ENCODE peak calls at places on chromosomes 5 and 9, in nine cellular contexts. I, C, T, U, A, H, K, P and D are unnamed samples.

GRCh38 chr5:109921735-109922395 is 232.1 kb downstream of the MAN2A1 start:
- DNase-seq in I (peak), C (no peak), T (no peak), U (no peak), A (peak), H (peak), K (no peak), P (no peak), D (no peak)

GRCh38 chr9:114824130-114824529 is 18.3 kb upstream of the TNFSF15 start:
- DNase-seq in I (no peak), C (no peak), T (no peak), U (no peak), A (peak), H (no peak), K (no peak), P (peak), D (peak)

GRCh38 chr5:134435525-134435924 is 23.8 kb upstream of the CDKN2AIPNL start:
- DNase-seq in I (no peak), C (no peak), T (no peak), U (no peak), A (peak), H (no peak), K (no peak), P (peak), D (peak)

GRCh38 chr9:36728651-36729520 is 156.2 kb downstream of the MELK start:
- DNase-seq in I (peak), C (peak), T (peak), U (peak), A (peak), H (peak), K (peak), P (peak), D (peak)

GRCh38 chr9:3746296-3747275 is 220.8 kb upstream of the RFX3 start:
- DNase-seq in I (no peak), C (peak), T (no peak), U (no peak), A (peak), H (no peak), K (no peak), P (peak), D (peak)

GRCh38 chr5:166722939-166723338 is 1568.5 kb upstream of the WWC1 start:
- DNase-seq in I (peak), C (peak), T (no peak), U (peak), A (peak), H (peak), K (no peak), P (peak), D (no peak)

GRCh38 chr5:6632931-6633468 is at the start of the genes NSUN2 and SRD5A1:
- DNase-seq in I (peak), C (peak), T (peak), U (peak), A (peak), H (peak), K (peak), P (peak), D (peak)

GRCh38 chr5:138538943-138539627 is 4.0 kb downstream of the ETF1 start:
- DNase-seq in I (no peak), C (no peak), T (no peak), U (no peak), A (no peak), H (no peak), K (no peak), P (no peak), D (no peak)

GRCh38 chr5:39501403-39501802 is 76.6 kb upstream of the DAB2 start:
- DNase-seq in I (no peak), C (no peak), T (no peak), U (no peak), A (peak), H (no peak), K (no peak), P (peak), D (peak)

GRCh38 chr5:150519560-150519945 is 11.6 kb downstream of the NDST1 start:
- DNase-seq in I (no peak), C (no peak), T (no peak), U (no peak), A (no peak), H (no peak), K (no peak), P (no peak), D (no peak)

DNA sequence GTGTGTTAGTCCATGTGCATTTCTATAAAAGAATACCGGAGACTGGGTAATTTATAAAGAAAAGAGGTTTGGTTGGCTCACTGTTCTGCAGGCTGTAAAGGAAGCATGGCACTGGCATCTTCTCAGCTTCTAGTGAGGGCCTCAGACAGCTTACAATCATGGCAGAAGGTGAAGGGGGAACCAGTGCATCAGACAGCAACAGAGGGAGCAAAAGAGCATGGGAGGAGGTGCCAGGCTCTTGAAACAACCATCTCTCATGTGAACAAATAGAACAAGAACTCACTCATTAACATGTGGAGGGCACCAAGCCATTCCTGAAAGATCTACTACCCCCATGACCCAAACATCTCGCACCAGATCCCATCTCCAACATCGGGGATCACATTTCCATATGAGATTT is 89.2 kb upstream of the IL33 start:
- DNase-seq in I (no peak), C (no peak), T (no peak), U (no peak), A (no peak), H (no peak), K (no peak), P (no peak), D (no peak)
- TF ChIP-seq CTCF in I (no peak), C (no peak), T (no peak), U (no peak), A (no peak), H (no peak), K (no peak), P (no peak), D (no peak)

DNA sequence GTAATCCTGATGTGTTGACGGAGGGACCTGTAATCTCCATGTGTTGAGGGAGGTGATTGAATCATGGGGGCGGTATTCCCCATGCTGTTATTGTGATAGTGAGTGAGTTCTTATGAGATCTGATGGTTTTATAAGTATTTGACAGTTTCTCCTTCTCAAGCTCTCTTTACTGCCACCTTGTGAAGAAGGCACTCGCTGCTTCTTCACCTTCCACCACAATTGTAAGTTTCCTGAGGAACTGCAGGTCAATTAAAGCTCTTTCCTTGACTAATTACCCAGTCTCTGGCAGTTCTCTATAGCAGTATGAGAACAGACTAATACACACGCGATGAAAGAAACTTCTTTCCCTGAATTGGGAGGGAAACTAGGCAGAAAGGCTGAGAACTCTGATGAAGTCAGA is 141.1 kb upstream of the RAD23B start:
- DNase-seq in I (peak), C (no peak), T (no peak), U (no peak), A (peak), H (no peak), K (no peak), P (peak), D (peak)
- TF ChIP-seq CTCF in I (peak), C (peak), T (no peak), U (no peak), A (no peak), H (peak), K (peak), P (peak), D (peak)

GRCh38 chr5:129137637-129138036 is 43.1 kb downstream of the ISOC1 start:
- DNase-seq in I (no peak), C (no peak), T (no peak), U (no peak), A (no peak), H (no peak), K (no peak), P (no peak), D (no peak)

GRCh38 chr5:129133553-129133952 is 39.0 kb downstream of the ISOC1 start:
- DNase-seq in I (no peak), C (no peak), T (no peak), U (no peak), A (no peak), H (no peak), K (no peak), P (no peak), D (no peak)

GRCh38 chr5:129135633-129136032 is 41.1 kb downstream of the ISOC1 start:
- DNase-seq in I (peak), C (no peak), T (no peak), U (peak), A (no peak), H (no peak), K (no peak), P (no peak), D (no peak)
- TF ChIP-seq CTCF in I (peak), C (no peak), T (no peak), U (no peak), A (no peak), H (peak), K (no peak), P (no peak), D (no peak)

GRCh38 chr5:142716963-142717362 is 31.1 kb upstream of the FGF1 start:
- DNase-seq in I (peak), C (peak), T (peak), U (peak), A (peak), H (peak), K (no peak), P (peak), D (peak)
- TF ChIP-seq CTCF in I (peak), C (no peak), T (peak), U (peak), A (peak), H (peak), K (peak), P (peak), D (no peak)

GRCh38 chr5:122498163-122498562 is 186.1 kb downstream of the SNCAIP start:
- DNase-seq in I (no peak), C (no peak), T (no peak), U (no peak), A (no peak), H (no peak), K (no peak), P (no peak), D (no peak)
- TF ChIP-seq CTCF in I (no peak), C (no peak), T (peak), U (no peak), A (peak), H (peak), K (peak), P (peak), D (peak)

DNA sequence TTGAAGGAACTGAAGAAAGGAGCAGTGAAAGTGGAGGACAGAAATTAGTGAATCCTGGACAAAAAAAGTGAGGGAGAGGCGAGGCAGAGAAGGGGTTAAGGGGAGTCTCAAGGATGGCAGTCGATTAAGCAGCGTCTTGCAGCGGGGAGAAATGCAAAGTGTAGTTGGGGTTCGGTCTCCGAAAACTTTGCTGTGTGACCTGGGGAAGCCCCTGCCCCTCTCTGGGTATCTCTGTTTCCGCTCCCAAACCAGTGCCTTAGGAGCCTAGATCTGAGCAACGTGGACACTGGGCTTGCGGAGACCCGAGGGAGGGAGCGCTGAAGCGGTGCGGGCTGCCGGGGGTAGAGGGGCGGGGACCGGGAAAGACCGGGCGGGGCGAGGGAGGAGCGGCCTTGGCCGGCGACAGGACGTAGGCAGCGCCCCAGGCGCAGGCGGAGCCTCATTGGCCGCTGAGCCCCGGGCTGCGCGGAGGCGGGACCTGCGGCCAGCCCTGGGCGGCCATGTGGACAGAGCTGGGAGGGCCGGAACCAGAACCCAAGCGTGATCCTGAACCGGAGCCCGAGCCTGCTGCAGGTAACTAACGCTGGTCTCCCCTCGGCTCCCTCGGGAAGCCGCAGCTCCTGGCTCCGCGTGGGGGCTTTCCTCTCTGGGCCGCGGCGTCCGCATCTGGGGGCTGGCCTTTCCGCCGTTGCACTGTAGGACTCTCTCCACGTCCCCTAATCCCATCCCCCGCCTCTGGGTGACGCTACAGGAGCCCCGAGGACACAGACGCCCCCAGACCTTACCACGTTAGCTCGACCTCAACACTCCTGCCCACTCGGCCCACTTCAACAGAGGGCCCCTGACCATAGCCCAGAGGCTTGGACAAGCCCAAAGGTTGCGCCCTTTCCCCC is at the start of gene ALDH1B1:
- DNase-seq in I (no peak), C (peak), T (peak), U (peak), A (peak), H (peak), K (peak), P (peak), D (peak)
- TF ChIP-seq CTCF in I (no peak), C (peak), T (peak), U (no peak), A (peak), H (peak), K (peak), P (peak), D (peak)

DNA sequence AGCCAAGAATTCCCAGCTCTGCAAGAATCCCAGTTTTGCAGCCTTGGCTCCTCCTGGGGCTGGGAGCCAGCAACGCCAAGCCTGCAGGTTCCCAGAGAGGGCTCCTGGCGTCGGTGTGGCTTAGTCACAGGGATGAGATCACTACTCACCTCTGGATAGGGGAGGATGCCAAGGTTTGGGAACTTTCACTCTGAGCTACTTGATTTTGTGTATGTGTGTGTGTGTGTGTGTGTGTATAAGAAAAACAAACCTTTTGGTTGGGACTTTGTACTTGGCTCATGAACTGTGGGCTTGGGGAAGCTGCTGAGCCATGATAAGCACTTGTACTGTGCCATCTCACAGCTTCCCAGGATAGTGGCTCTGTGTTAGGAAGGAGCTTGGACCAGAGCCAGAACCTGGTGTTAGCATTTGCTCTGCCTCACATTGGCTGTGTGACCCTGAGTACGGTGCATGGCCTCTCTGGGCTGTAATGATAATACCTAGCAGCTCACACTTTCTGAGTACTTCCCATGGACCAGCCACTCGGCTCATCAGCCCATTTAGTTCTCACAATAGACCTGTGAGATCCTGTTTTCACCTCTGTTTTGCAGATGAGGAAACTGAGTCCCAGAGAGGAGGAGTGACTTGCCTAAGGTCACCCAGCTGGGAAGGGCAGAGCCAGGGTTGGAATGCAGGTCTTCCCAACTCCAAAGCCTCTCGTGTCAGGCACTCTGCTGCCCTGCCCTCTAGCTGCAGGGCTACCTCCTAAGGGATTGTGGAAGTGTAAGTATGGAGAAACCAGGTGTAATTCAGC is 41.4 kb upstream of the DAB2IP start:
- DNase-seq in I (no peak), C (peak), T (no peak), U (no peak), A (peak), H (no peak), K (no peak), P (peak), D (peak)
- TF ChIP-seq CTCF in I (no peak), C (no peak), T (no peak), U (no peak), A (no peak), H (no peak), K (no peak), P (no peak), D (no peak)

DNA sequence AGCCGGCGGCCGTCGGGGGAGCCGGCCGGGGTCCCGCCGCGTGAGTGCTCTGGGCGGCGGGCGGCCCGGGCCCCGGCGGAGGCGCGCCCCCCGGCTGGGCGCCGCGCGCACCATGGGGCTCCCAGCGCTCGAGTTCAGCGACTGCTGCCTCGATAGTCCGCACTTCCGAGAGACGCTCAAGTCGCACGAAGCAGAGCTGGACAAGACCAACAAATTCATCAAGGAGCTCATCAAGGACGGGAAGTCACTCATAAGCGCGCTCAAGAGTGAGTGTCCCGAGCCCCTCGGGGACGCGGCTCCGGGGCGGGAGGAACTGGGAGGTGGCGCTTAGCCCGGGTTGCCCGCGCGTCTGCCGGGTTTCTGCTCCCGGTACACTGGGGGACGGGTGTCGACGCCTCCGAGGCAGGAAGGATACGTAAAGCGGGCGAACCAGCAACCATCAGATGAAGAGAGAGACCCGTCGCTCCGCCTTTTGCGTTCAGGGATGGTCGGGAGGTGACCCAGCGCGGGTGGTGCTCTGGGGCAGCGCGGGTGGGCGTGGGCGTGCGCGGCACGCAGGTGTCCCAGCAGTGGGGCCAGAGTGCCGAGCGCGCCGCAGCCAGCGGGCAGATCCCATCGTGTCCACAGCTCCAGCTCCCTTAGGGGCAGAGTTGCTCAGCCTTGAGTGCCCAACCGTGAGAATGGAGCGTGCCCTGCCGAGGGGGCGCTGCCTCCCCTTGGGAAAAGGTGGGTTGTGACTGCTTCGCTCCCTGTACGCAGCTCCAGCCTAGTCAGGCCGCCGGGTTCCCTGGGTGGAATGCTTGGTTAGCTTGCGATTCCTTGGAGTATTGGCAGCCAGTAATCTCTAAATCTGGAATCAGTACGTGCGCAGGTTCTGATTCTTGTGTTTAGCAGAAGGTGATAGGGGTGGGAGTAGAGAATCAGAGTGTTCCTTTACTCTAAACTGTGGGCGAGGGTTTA is 753 bp downstream of the ARHGAP26 start:
- DNase-seq in I (peak), C (peak), T (peak), U (peak), A (peak), H (peak), K (no peak), P (peak), D (peak)
- TF ChIP-seq CTCF in I (peak), C (peak), T (peak), U (no peak), A (no peak), H (peak), K (no peak), P (no peak), D (peak)